ENCODE peak calls at places on chromosomes 4 and X, in five cellular contexts. F, E, W, U and M are unnamed samples.

GRCh38 chrX:15744181-15744867 is 6.3 kb downstream of the CA5B start:
- DNase-seq in F (no peak), U (peak), W (no peak), E (no peak), M (no peak)

GRCh38 chr4:152951348-152951747 is 15.2 kb downstream of the FHDC1 start:
- DNase-seq in W (no peak), U (no peak), F (no peak), E (no peak), M (no peak)

GRCh38 chr4:164212134-164212533 is 541.8 kb upstream of the SMIM31 start:
- DNase-seq in E (no peak), F (no peak), W (no peak), U (no peak), M (no peak)

GRCh38 chrX:48685416-48685815 is 1.8 kb downstream of the WAS start:
- DNase-seq in W (no peak), E (no peak), F (no peak), U (no peak), M (no peak)

GRCh38 chr4:7638463-7638862 is 203.7 kb upstream of the PSAPL1 start:
- DNase-seq in U (no peak), E (no peak), F (no peak), W (no peak), M (no peak)

GRCh38 chrX:18549643-18550042 is 122.3 kb downstream of the RS1 start:
- DNase-seq in W (no peak), E (no peak), U (no peak), F (no peak), M (no peak)

GRCh38 chrX:45784590-45784989 is 583.9 kb upstream of the DIPK2B start:
- DNase-seq in U (no peak), W (no peak), F (no peak), E (no peak), M (no peak)

GRCh38 chrX:110425222-110425621 is 66.6 kb downstream of the RTL9 start:
- DNase-seq in E (no peak), W (no peak), U (no peak), F (no peak), M (no peak)

GRCh38 chr4:123102897-123103489 is 180.6 kb upstream of the NUDT6 start:
- DNase-seq in U (no peak), E (no peak), F (no peak), W (peak), M (no peak)

GRCh38 chr4:8617486-8618040 is 25.0 kb downstream of the CPZ start:
- DNase-seq in F (no peak), W (no peak), U (no peak), E (no peak), M (no peak)

GRCh38 chr4:20326977-20327376 is 75.3 kb downstream of the SLIT2 start:
- DNase-seq in U (no peak), E (no peak), F (no peak), W (no peak), M (no peak)

GRCh38 chr4:38333219-38333618 is 330.8 kb upstream of the KLF3 start:
- DNase-seq in F (no peak), U (no peak), W (no peak), E (no peak), M (no peak)

GRCh38 chrX:131262738-131263679 is 26.1 kb downstream of the IGSF1 start:
- DNase-seq in F (no peak), U (no peak), E (no peak), W (no peak), M (no peak)

GRCh38 chrX:112816908-112817307 is 23.7 kb downstream of the AMOT start:
- DNase-seq in F (no peak), W (no peak), U (no peak), E (no peak), M (no peak)

GRCh38 chr4:52957220-52957686 is 95.1 kb downstream of the RASL11B start:
- DNase-seq in E (no peak), W (no peak), U (no peak), F (no peak), M (no peak)

GRCh38 chr4:37890501-37891220 is at the start of gene TBC1D1:
- DNase-seq in W (no peak), U (peak), E (peak), F (peak), M (no peak)

GRCh38 chrX:17635231-17635630 is 102.1 kb upstream of the SCML1 start:
- DNase-seq in U (no peak), W (no peak), E (no peak), F (no peak), M (no peak)

GRCh38 chr4:146347822-146348221 is 133.5 kb downstream of the REELD1 start:
- DNase-seq in U (no peak), F (no peak), W (no peak), E (no peak), M (no peak)

GRCh38 chr4:25563071-25563564 is 92.5 kb upstream of the SLC34A2 start:
- DNase-seq in U (no peak), F (no peak), E (no peak), W (no peak), M (no peak)

GRCh38 chr4:25406081-25406692 is 29.1 kb downstream of the ANAPC4 start:
- DNase-seq in E (no peak), W (peak), F (no peak), U (no peak), M (no peak)

GRCh38 chrX:40867352-40867751 is 132.0 kb upstream of the MED14 start:
- DNase-seq in W (no peak), U (peak), E (no peak), F (no peak), M (no peak)

GRCh38 chrX:27671234-27671633 is 81.1 kb downstream of the DCAF8L2 start:
- DNase-seq in E (no peak), W (no peak), F (no peak), U (no peak), M (no peak)

GRCh38 chr4:60657802-60658201 is 542.3 kb upstream of the ADGRL3 start:
- DNase-seq in W (no peak), F (no peak), U (no peak), E (no peak), M (no peak)

GRCh38 chrX:2430265-2430825 is 70.4 kb downstream of the DHRSX start:
- DNase-seq in U (no peak), E (no peak), F (no peak), W (no peak), M (no peak)

GRCh38 chrX:16842684-16843083 is 27.5 kb downstream of the RBBP7 start:
- DNase-seq in E (no peak), F (no peak), W (no peak), U (no peak), M (no peak)

GRCh38 chr4:176879370-176880116 is 86.8 kb upstream of the VEGFC start:
- DNase-seq in W (no peak), E (no peak), U (no peak), F (no peak), M (no peak)